ENCODE peak calls at places on chromosomes 6 and 20, in eight cellular contexts. L is NCI-H1092 treated with DMSO at 0.1 percent for 48 hours; Z is mesothelial cell of epicardium; M is H54; E is activated T-cell treated with anti-CD3 and anti-CD28 coated beads for 1 hour; R is fibroblast of lung; O is activated CD8-positive, alpha-beta memory T cell treated with anti-CD3 and anti-CD28 coated beads, Interleukin-2, amount 10 ng/mL, durations not matched to agents 7 days and 5 days; B is Panc1. J is an unnamed sample.

GRCh38 chr6:80767808-80768207 is 661.3 kb downstream of the BCKDHB start:
- DNase-seq in L (no peak), Z (no peak), M (peak), E (no peak), R (peak), O (no peak), B (peak), J (peak)

GRCh38 chr6:11354019-11354418 is 121.6 kb upstream of the NEDD9 start:
- DNase-seq in L (no peak), Z (no peak), M (no peak), E (no peak), R (peak), O (peak), B (no peak), J (peak)

GRCh38 chr6:85660181-85660611 is 17.5 kb upstream of the SYNCRIP start:
- DNase-seq in L (no peak), Z (no peak), M (peak), E (no peak), R (peak), O (no peak), B (no peak), J (peak)

GRCh38 chr20:19864130-19864529 is 106.1 kb downstream of the RIN2 start:
- DNase-seq in L (no peak), Z (no peak), M (no peak), E (no peak), R (no peak), O (no peak), B (no peak), J (no peak)

GRCh38 chr6:132969188-132969587 is 154.8 kb downstream of the RPS12 start:
- DNase-seq in L (no peak), Z (no peak), M (no peak), E (no peak), R (peak), O (no peak), B (no peak), J (no peak)

GRCh38 chr6:15744824-15745402 is 82.1 kb upstream of the DTNBP1 start:
- DNase-seq in L (no peak), Z (no peak), M (no peak), E (no peak), R (no peak), O (no peak), B (no peak), J (no peak)

GRCh38 chr6:37705239-37706051 is 7.8 kb upstream of the MDGA1 start:
- DNase-seq in L (peak), Z (peak), M (no peak), E (peak), R (peak), O (peak), B (no peak), J (peak)

GRCh38 chr6:113843500-113844068 is 13.6 kb upstream of the MARCKS start:
- DNase-seq in L (no peak), Z (no peak), M (no peak), E (no peak), R (no peak), O (no peak), B (no peak), J (no peak)

GRCh38 chr6:158654498-158654897 is 4.6 kb downstream of the SYTL3 start:
- DNase-seq in L (peak), Z (no peak), M (no peak), E (no peak), R (peak), O (peak), B (no peak), J (peak)

GRCh38 chr20:52269327-52269726 is 77.7 kb upstream of the ZFP64 start:
- DNase-seq in L (no peak), Z (no peak), M (no peak), E (no peak), R (no peak), O (no peak), B (no peak), J (no peak)

GRCh38 chr20:13412806-13413445 is 191.9 kb downstream of the ISM1 start:
- DNase-seq in L (no peak), Z (no peak), M (no peak), E (no peak), R (peak), O (no peak), B (no peak), J (no peak)

GRCh38 chr6:48641544-48641943 is 530.5 kb upstream of the PTCHD4 start:
- DNase-seq in L (no peak), Z (no peak), M (no peak), E (no peak), R (peak), O (no peak), B (no peak), J (peak)

GRCh38 chr20:10769700-10770099 is 95.9 kb upstream of the JAG1 start:
- DNase-seq in L (no peak), Z (no peak), M (no peak), E (no peak), R (peak), O (no peak), B (no peak), J (no peak)

GRCh38 chr20:50283922-50284810 is 93.5 kb downstream of the CEBPB start:
- DNase-seq in L (no peak), Z (no peak), M (peak), E (no peak), R (peak), O (peak), B (no peak), J (peak)

GRCh38 chr6:134323698-134324097 is 5.8 kb upstream of the SGK1 start:
- DNase-seq in L (no peak), Z (no peak), M (no peak), E (no peak), R (no peak), O (no peak), B (no peak), J (no peak)

GRCh38 chr6:29005183-29005885 is at the start of gene ZNF311:
- DNase-seq in L (no peak), Z (no peak), M (peak), E (no peak), R (peak), O (peak), B (no peak), J (peak)

GRCh38 chr20:43583982-43584432 is 6.7 kb upstream of the IFT52 start:
- DNase-seq in L (no peak), Z (no peak), M (peak), E (no peak), R (peak), O (no peak), B (no peak), J (peak)

GRCh38 chr6:2449572-2449940 is 204.2 kb upstream of the GMDS start:
- DNase-seq in L (no peak), Z (no peak), M (no peak), E (no peak), R (no peak), O (no peak), B (no peak), J (no peak)

GRCh38 chr6:18388252-18388651 is 1.1 kb downstream of the RNF144B start:
- DNase-seq in L (no peak), Z (no peak), M (no peak), E (no peak), R (no peak), O (no peak), B (no peak), J (no peak)

GRCh38 chr6:11223296-11223695 is 9.2 kb downstream of the NEDD9 start:
- DNase-seq in L (no peak), Z (no peak), M (no peak), E (no peak), R (no peak), O (no peak), B (no peak), J (no peak)

GRCh38 chr20:58707770-58708169 is 15.2 kb downstream of the NPEPL1 start:
- DNase-seq in L (no peak), Z (no peak), M (no peak), E (no peak), R (no peak), O (no peak), B (no peak), J (no peak)

GRCh38 chr6:150143521-150144293 is 863 bp downstream of the PPP1R14C start:
- DNase-seq in L (peak), Z (no peak), M (no peak), E (no peak), R (no peak), O (no peak), B (no peak), J (no peak)

GRCh38 chr6:23454090-23454998 is 671.7 kb upstream of the NRSN1 start:
- DNase-seq in L (peak), Z (no peak), M (no peak), E (no peak), R (peak), O (no peak), B (peak), J (no peak)

J was measured in hepatic stellate cell.